ENCODE peak calls at places on chromosomes 5 and 9, in six cellular contexts. One of them, this sample, is unnamed.

GRCh38 chr5:67166460-67166871 is 30.1 kb downstream of the CD180 start:
- DNase-seq in suprapubic skin: peak
- DNase-seq in SK-N-SH: no peak
- DNase-seq in K562: no peak
- DNase-seq in H1: no peak
- DNase-seq in GM12878: no peak
- DNase-seq in this sample: peak

GRCh38 chr5:96316487-96316886 is 116.6 kb downstream of the PCSK1 start:
- DNase-seq in suprapubic skin: no peak
- DNase-seq in SK-N-SH: no peak
- DNase-seq in K562: no peak
- DNase-seq in H1: no peak
- DNase-seq in GM12878: no peak
- DNase-seq in this sample: no peak

GRCh38 chr5:158967566-158967965 is 132.2 kb downstream of the EBF1 start:
- DNase-seq in suprapubic skin: no peak
- DNase-seq in SK-N-SH: no peak
- DNase-seq in K562: no peak
- DNase-seq in H1: no peak
- DNase-seq in GM12878: no peak
- DNase-seq in this sample: no peak

GRCh38 chr9:113636693-113637092 is 173.2 kb downstream of the RGS3 start:
- DNase-seq in suprapubic skin: peak
- DNase-seq in SK-N-SH: no peak
- DNase-seq in K562: no peak
- DNase-seq in H1: no peak
- DNase-seq in GM12878: no peak
- DNase-seq in this sample: no peak

GRCh38 chr5:99771296-99771695 is 763.9 kb upstream of the FAM174A start:
- DNase-seq in suprapubic skin: no peak
- DNase-seq in SK-N-SH: no peak
- DNase-seq in K562: no peak
- DNase-seq in H1: no peak
- DNase-seq in GM12878: no peak
- DNase-seq in this sample: no peak

GRCh38 chr9:129946596-129946995 is 96.4 kb downstream of the FNBP1 start:
- DNase-seq in suprapubic skin: no peak
- DNase-seq in SK-N-SH: no peak
- DNase-seq in K562: no peak
- DNase-seq in H1: no peak
- DNase-seq in GM12878: no peak
- DNase-seq in this sample: no peak

GRCh38 chr5:137273511-137273910 is 225.6 kb downstream of the SPOCK1 start:
- DNase-seq in suprapubic skin: no peak
- DNase-seq in SK-N-SH: no peak
- DNase-seq in K562: no peak
- DNase-seq in H1: no peak
- DNase-seq in GM12878: no peak
- DNase-seq in this sample: no peak

GRCh38 chr5:172600571-172600970 is 40.5 kb upstream of the NEURL1B start:
- DNase-seq in suprapubic skin: no peak
- DNase-seq in SK-N-SH: no peak
- DNase-seq in K562: no peak
- DNase-seq in H1: no peak
- DNase-seq in GM12878: no peak
- DNase-seq in this sample: no peak

GRCh38 chr5:21452429-21452828 is 1400.7 kb downstream of the CDH12 start:
- DNase-seq in suprapubic skin: no peak
- DNase-seq in SK-N-SH: no peak
- DNase-seq in K562: no peak
- DNase-seq in H1: no peak
- DNase-seq in GM12878: no peak
- DNase-seq in this sample: no peak

DNA sequence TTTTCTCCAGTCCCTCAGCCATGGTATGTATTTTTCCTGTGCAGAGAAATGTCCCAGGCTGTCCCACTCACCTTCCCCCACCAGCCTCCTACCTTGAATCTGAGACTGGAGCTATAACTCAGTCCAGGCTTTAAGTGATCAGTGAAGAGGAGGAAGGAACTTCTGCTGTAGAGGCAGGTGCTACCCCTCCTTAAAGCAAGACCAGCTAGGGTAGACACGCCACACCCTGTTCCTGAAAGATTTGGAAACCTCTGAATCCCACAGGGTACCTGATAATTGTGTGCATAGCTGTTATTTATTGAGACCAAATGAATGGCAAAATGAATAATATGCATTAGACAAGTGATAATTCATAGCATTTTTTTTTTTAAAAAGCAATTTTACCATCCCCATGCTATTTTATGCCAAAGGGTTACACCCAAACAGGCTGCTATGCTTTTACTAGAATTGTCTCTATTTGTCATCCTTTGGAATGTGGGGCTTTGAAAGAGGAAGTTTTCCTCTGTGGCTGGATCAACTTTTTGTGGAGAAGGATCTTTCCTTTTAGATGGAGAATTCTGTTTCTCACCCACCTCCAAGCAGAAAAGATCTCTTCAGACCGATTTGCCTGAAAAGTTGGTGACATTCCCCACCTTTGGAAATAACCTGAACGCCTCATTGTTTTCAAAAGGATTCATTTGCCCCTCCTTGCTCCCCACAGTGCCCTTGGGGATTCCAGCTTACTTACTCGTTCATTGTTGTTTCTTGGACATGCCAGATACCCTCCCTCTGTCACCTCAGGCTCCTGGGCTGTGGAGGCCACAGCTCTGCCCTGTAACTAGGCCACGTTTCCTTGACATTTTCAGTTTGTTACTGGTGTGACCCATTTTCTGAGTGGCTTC is 248.8 kb downstream of the NR3C1 start:
- DNase-seq in suprapubic skin: no peak
- DNase-seq in SK-N-SH: no peak
- DNase-seq in K562: no peak
- DNase-seq in H1: no peak
- DNase-seq in GM12878: no peak
- DNase-seq in this sample: no peak
- TF ChIP-seq POLR2AphosphoS5 in suprapubic skin: no peak
- TF ChIP-seq POLR2AphosphoS5 in SK-N-SH: no peak
- TF ChIP-seq POLR2AphosphoS5 in K562: no peak
- TF ChIP-seq POLR2AphosphoS5 in H1: no peak
- TF ChIP-seq POLR2AphosphoS5 in GM12878: no peak
- TF ChIP-seq POLR2AphosphoS5 in this sample: no peak

GRCh38 chr5:163459465-163459887 is 426 bp downstream of the NUDCD2 start:
- DNase-seq in suprapubic skin: no peak
- DNase-seq in SK-N-SH: no peak
- DNase-seq in K562: no peak
- DNase-seq in H1: no peak
- DNase-seq in GM12878: no peak
- DNase-seq in this sample: no peak

GRCh38 chr5:163458778-163459405 is 1.0 kb downstream of the NUDCD2 start:
- DNase-seq in suprapubic skin: no peak
- DNase-seq in SK-N-SH: no peak
- DNase-seq in K562: peak
- DNase-seq in H1: no peak
- DNase-seq in GM12878: no peak
- DNase-seq in this sample: no peak

GRCh38 chr5:163460562-163461176 is at the start of gene HMMR:
- DNase-seq in suprapubic skin: no peak
- DNase-seq in SK-N-SH: peak
- DNase-seq in K562: peak
- DNase-seq in H1: peak
- DNase-seq in GM12878: no peak
- DNase-seq in this sample: no peak

GRCh38 chr5:163463063-163463435 is 2.6 kb downstream of the HMMR start:
- DNase-seq in suprapubic skin: no peak
- DNase-seq in SK-N-SH: no peak
- DNase-seq in K562: no peak
- DNase-seq in H1: no peak
- DNase-seq in GM12878: no peak
- DNase-seq in this sample: no peak

DNA sequence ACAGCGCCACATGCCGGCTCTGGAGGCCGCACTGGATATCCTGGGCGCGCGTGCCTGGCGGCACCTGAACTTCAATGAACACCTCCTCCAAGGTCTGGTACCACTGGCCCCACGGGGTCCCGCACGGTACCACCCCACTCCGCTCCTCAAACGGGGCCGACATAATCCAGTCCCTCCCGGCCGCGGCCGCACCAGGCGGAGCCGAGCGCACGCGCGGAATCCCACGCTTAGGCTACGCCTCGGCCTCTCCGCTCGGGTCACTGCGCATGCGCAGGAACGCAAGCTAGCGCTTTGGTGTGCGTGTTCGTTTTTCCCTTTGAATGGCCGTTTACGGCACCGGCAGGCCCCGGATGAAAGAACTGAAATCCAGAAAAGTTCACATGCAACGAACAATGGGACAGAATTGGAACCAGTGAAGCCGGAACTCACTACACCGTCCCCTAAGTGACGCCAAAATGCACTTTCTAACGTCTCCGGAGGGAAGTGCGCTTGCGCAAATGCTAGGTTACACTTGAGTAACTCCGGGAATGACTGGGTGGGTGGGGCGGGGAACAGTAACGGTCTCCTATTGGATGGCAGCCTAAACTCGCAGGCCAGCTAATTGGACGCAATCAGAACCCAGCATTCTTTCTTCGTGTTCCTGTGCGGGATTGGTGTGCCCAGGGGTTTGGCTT is at the start of gene NUDCD2:
- DNase-seq in suprapubic skin: peak
- DNase-seq in SK-N-SH: peak
- DNase-seq in K562: peak
- DNase-seq in H1: peak
- DNase-seq in GM12878: peak
- DNase-seq in this sample: peak
- TF ChIP-seq EP300 in suprapubic skin: no peak
- TF ChIP-seq EP300 in SK-N-SH: no peak
- TF ChIP-seq EP300 in K562: no peak
- TF ChIP-seq EP300 in H1: no peak
- TF ChIP-seq EP300 in GM12878: peak
- TF ChIP-seq EP300 in this sample: no peak

DNA sequence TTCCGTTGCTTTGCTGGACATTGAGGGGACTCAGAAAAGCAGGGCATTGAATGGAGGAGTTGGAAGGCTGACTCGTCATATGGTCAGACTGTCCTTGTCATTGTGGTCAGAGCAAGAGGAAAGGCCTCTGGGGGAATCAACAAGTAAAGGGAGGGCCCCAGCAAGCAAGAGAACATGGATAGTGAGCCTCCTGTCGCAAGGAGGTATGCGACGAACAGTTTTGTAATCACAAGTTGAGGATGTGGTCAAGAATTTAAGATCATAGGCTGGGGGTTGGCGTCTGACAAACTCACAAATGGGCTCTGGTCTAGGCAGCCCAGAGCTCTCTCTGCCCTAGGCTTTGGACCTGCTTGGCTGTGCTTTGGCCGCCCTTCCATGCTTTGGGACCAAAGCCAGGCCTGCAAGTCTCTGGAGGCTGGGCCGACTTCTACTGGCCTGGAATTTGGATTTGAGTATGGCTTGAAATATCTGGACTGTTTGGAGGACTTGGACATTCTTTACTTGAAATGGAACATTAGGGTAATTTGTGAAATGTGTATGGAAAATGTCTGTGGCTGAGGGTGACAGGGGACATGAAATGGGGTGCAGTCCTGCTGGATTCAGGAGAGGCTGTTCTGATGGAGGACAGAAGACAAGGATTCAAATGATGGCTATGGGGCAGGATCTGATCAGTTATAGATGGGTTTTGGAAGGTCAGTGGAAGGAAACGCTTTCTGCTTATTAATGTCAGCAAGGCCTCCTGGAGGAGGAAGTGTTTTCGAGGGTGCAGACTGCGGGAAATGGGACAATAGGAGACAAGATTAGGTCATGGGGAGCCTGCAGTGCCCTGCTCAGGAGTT is 19.2 kb upstream of the NDST1 start:
- DNase-seq in suprapubic skin: no peak
- DNase-seq in SK-N-SH: no peak
- DNase-seq in K562: peak
- DNase-seq in H1: no peak
- DNase-seq in GM12878: no peak
- DNase-seq in this sample: peak
- TF ChIP-seq POLR2AphosphoS5 in suprapubic skin: peak
- TF ChIP-seq POLR2AphosphoS5 in SK-N-SH: no peak
- TF ChIP-seq POLR2AphosphoS5 in K562: no peak
- TF ChIP-seq POLR2AphosphoS5 in H1: no peak
- TF ChIP-seq POLR2AphosphoS5 in GM12878: no peak
- TF ChIP-seq POLR2AphosphoS5 in this sample: no peak

GRCh38 chr9:138010274-138010800 is 132.8 kb downstream of the CACNA1B start:
- DNase-seq in suprapubic skin: no peak
- DNase-seq in SK-N-SH: no peak
- DNase-seq in K562: no peak
- DNase-seq in H1: no peak
- DNase-seq in GM12878: no peak
- DNase-seq in this sample: peak
- TF ChIP-seq EP300 in suprapubic skin: no peak
- TF ChIP-seq EP300 in SK-N-SH: no peak
- TF ChIP-seq EP300 in K562: no peak
- TF ChIP-seq EP300 in H1: no peak
- TF ChIP-seq EP300 in GM12878: no peak
- TF ChIP-seq EP300 in this sample: no peak

GRCh38 chr5:55534436-55535198 is at the start of gene PLPP1:
- DNase-seq in suprapubic skin: peak
- DNase-seq in SK-N-SH: peak
- DNase-seq in K562: peak
- DNase-seq in H1: peak
- DNase-seq in GM12878: peak
- DNase-seq in this sample: peak

GRCh38 chr5:55538621-55539020 is 3.9 kb upstream of the PLPP1 start:
- DNase-seq in suprapubic skin: no peak
- DNase-seq in SK-N-SH: no peak
- DNase-seq in K562: no peak
- DNase-seq in H1: no peak
- DNase-seq in GM12878: peak
- DNase-seq in this sample: no peak

GRCh38 chr5:55530669-55531068 is 4.1 kb downstream of the PLPP1 start:
- DNase-seq in suprapubic skin: no peak
- DNase-seq in SK-N-SH: no peak
- DNase-seq in K562: no peak
- DNase-seq in H1: no peak
- DNase-seq in GM12878: no peak
- DNase-seq in this sample: no peak

GRCh38 chr5:55535199-55535905 is 588 bp upstream of the PLPP1 start:
- DNase-seq in suprapubic skin: no peak
- DNase-seq in SK-N-SH: no peak
- DNase-seq in K562: no peak
- DNase-seq in H1: no peak
- DNase-seq in GM12878: no peak
- DNase-seq in this sample: no peak

DNA sequence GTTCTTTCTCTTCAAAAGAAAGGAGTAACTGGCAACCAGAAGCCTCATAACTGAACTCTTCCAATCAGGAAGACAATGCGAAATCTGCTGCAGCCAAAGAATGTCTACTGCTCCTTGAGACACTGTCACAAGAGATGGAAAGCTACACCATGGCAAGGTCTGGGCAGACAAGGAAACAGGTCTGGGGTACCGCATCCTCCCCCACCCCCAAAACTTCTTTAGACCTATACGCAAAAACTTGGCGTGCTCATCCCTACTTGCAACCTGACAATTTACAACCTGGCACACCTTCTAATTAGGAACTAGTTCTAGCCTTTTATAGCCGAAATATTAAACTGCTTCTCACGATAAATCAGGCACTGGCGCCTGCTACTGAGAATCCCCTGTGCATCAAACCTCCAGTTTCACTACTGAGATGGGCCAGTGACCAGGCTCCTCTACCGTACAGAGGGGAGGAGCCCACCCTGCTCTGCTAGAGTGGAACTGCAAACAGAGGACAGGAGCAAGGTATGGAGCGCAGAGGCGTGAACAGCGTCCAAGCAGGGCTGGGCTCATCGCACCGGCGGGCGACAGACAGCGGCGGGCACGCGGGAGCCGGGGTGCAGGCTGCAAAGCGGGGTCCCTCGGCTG is 843 bp downstream of the PLPP1 start:
- DNase-seq in suprapubic skin: no peak
- DNase-seq in SK-N-SH: peak
- DNase-seq in K562: no peak
- DNase-seq in H1: no peak
- DNase-seq in GM12878: peak
- DNase-seq in this sample: peak
- TF ChIP-seq POLR2AphosphoS5 in suprapubic skin: no peak
- TF ChIP-seq POLR2AphosphoS5 in SK-N-SH: no peak
- TF ChIP-seq POLR2AphosphoS5 in K562: no peak
- TF ChIP-seq POLR2AphosphoS5 in H1: peak
- TF ChIP-seq POLR2AphosphoS5 in GM12878: no peak
- TF ChIP-seq POLR2AphosphoS5 in this sample: no peak

This sample was measured in stomach.